ENCODE peak calls at places on chromosomes 5 and 9, in five cellular contexts. One of them, this sample, is unnamed.

GRCh38 chr5:73300520-73301207 is 127.7 kb downstream of the TMEM174 start:
- DNase-seq in cardiac fibroblast: no peak
- DNase-seq in cardiac muscle cell: no peak
- DNase-seq in bronchial epithelial cell: peak
- DNase-seq in kidney epithelial cell: no peak
- DNase-seq in this sample: no peak

GRCh38 chr9:125255781-125256391 is 5.7 kb upstream of the GAPVD1 start:
- DNase-seq in cardiac fibroblast: peak
- DNase-seq in cardiac muscle cell: peak
- DNase-seq in kidney epithelial cell: no peak
- DNase-seq in bronchial epithelial cell: no peak
- DNase-seq in this sample: no peak

GRCh38 chr5:2740849-2741555 is 10.5 kb downstream of the IRX2 start:
- DNase-seq in bronchial epithelial cell: no peak
- DNase-seq in kidney epithelial cell: no peak
- DNase-seq in cardiac fibroblast: no peak
- DNase-seq in cardiac muscle cell: no peak
- DNase-seq in this sample: no peak

GRCh38 chr5:6886866-6887265 is 173.6 kb downstream of the TENT4A start:
- DNase-seq in bronchial epithelial cell: no peak
- DNase-seq in cardiac fibroblast: no peak
- DNase-seq in cardiac muscle cell: no peak
- DNase-seq in kidney epithelial cell: no peak
- DNase-seq in this sample: no peak

GRCh38 chr5:123756325-123756664 is 244.3 kb downstream of the CSNK1G3 start:
- DNase-seq in kidney epithelial cell: no peak
- DNase-seq in cardiac muscle cell: peak
- DNase-seq in cardiac fibroblast: peak
- DNase-seq in bronchial epithelial cell: no peak
- DNase-seq in this sample: no peak

GRCh38 chr5:136763548-136763947 is 398.2 kb upstream of the TRPC7 start:
- DNase-seq in cardiac muscle cell: no peak
- DNase-seq in kidney epithelial cell: no peak
- DNase-seq in cardiac fibroblast: no peak
- DNase-seq in bronchial epithelial cell: no peak
- DNase-seq in this sample: no peak

GRCh38 chr5:68911840-68912690 is 181.7 kb upstream of the SLC30A5 start:
- DNase-seq in bronchial epithelial cell: peak
- DNase-seq in kidney epithelial cell: no peak
- DNase-seq in cardiac muscle cell: peak
- DNase-seq in cardiac fibroblast: peak
- DNase-seq in this sample: no peak

GRCh38 chr9:78592866-78593265 is 295.9 kb downstream of the PSAT1 start:
- DNase-seq in kidney epithelial cell: no peak
- DNase-seq in cardiac fibroblast: no peak
- DNase-seq in bronchial epithelial cell: no peak
- DNase-seq in cardiac muscle cell: no peak
- DNase-seq in this sample: no peak

GRCh38 chr5:78747703-78748359 is 99.3 kb upstream of the LHFPL2 start:
- DNase-seq in cardiac fibroblast: peak
- DNase-seq in cardiac muscle cell: peak
- DNase-seq in bronchial epithelial cell: peak
- DNase-seq in kidney epithelial cell: peak
- DNase-seq in this sample: no peak

GRCh38 chr5:154274828-154275185 is 84.3 kb downstream of the GALNT10 start:
- DNase-seq in kidney epithelial cell: no peak
- DNase-seq in bronchial epithelial cell: peak
- DNase-seq in cardiac fibroblast: no peak
- DNase-seq in cardiac muscle cell: no peak
- DNase-seq in this sample: no peak

GRCh38 chr5:177313561-177314259 is 2.0 kb upstream of the MXD3 start:
- DNase-seq in kidney epithelial cell: no peak
- DNase-seq in bronchial epithelial cell: no peak
- DNase-seq in cardiac muscle cell: no peak
- DNase-seq in cardiac fibroblast: no peak
- DNase-seq in this sample: no peak

GRCh38 chr5:153660919-153661318 is 170.4 kb downstream of the GRIA1 start:
- DNase-seq in bronchial epithelial cell: no peak
- DNase-seq in cardiac muscle cell: no peak
- DNase-seq in kidney epithelial cell: no peak
- DNase-seq in cardiac fibroblast: no peak
- DNase-seq in this sample: no peak

GRCh38 chr9:69885474-69885929 is 64.9 kb downstream of the CFAP95 start:
- DNase-seq in cardiac fibroblast: peak
- DNase-seq in cardiac muscle cell: peak
- DNase-seq in kidney epithelial cell: peak
- DNase-seq in bronchial epithelial cell: peak
- DNase-seq in this sample: peak

GRCh38 chr5:88108490-88109279 is 160.0 kb downstream of the TMEM161B start:
- DNase-seq in bronchial epithelial cell: no peak
- DNase-seq in cardiac fibroblast: no peak
- DNase-seq in kidney epithelial cell: no peak
- DNase-seq in cardiac muscle cell: no peak
- DNase-seq in this sample: no peak

GRCh38 chr9:72856985-72857631 is 95.7 kb downstream of the ALDH1A1 start:
- DNase-seq in bronchial epithelial cell: peak
- DNase-seq in kidney epithelial cell: no peak
- DNase-seq in cardiac fibroblast: peak
- DNase-seq in cardiac muscle cell: peak
- DNase-seq in this sample: no peak

GRCh38 chr9:136664799-136665082 is 2.0 kb downstream of the EGFL7 start:
- DNase-seq in kidney epithelial cell: no peak
- DNase-seq in cardiac muscle cell: no peak
- DNase-seq in bronchial epithelial cell: no peak
- DNase-seq in cardiac fibroblast: no peak
- DNase-seq in this sample: no peak

GRCh38 chr9:136665704-136666363 is 3.1 kb downstream of the EGFL7 start:
- DNase-seq in kidney epithelial cell: no peak
- DNase-seq in bronchial epithelial cell: no peak
- DNase-seq in cardiac fibroblast: no peak
- DNase-seq in cardiac muscle cell: no peak
- DNase-seq in this sample: no peak

GRCh38 chr9:136666364-136667216 is 3.9 kb downstream of the EGFL7 start:
- DNase-seq in cardiac muscle cell: no peak
- DNase-seq in kidney epithelial cell: no peak
- DNase-seq in bronchial epithelial cell: no peak
- DNase-seq in cardiac fibroblast: no peak
- DNase-seq in this sample: no peak

GRCh38 chr9:136664000-136664798 is 1.5 kb downstream of the EGFL7 start:
- DNase-seq in cardiac fibroblast: no peak
- DNase-seq in kidney epithelial cell: no peak
- DNase-seq in bronchial epithelial cell: no peak
- DNase-seq in cardiac muscle cell: no peak
- DNase-seq in this sample: no peak

GRCh38 chr9:136665111-136665703 is 2.5 kb downstream of the EGFL7 start:
- DNase-seq in kidney epithelial cell: no peak
- DNase-seq in bronchial epithelial cell: no peak
- DNase-seq in cardiac muscle cell: peak
- DNase-seq in cardiac fibroblast: no peak
- DNase-seq in this sample: no peak
- TF ChIP-seq CTCF in kidney epithelial cell: no peak
- TF ChIP-seq CTCF in bronchial epithelial cell: peak
- TF ChIP-seq CTCF in cardiac muscle cell: peak
- TF ChIP-seq CTCF in cardiac fibroblast: peak
- TF ChIP-seq CTCF in this sample: no peak

DNA sequence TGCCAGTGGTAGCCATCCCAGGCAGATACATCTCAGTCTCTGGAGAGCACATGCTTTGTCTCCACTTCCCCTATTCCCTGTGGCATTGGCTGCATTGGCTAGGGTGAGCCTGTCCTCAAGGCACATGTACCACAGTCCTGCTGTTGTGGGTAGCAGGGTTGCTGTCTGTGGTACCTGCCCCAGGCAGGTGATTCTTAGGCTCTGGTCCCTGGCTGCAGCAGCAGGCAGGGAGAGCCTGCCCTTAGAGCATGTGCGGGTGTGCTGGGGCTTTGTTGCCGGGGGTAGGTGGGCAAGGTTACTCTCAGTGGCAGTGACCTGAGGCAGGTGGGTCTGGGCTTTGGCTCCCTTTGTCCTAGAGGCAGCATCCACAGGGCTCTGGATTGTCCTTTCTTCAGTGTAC is 111.3 kb downstream of the WDR70 start:
- DNase-seq in cardiac muscle cell: no peak
- DNase-seq in cardiac fibroblast: no peak
- DNase-seq in kidney epithelial cell: no peak
- DNase-seq in bronchial epithelial cell: peak
- DNase-seq in this sample: no peak
- H3K4me3 ChIP-seq in cardiac muscle cell: no peak
- H3K4me3 ChIP-seq in cardiac fibroblast: no peak
- H3K4me3 ChIP-seq in kidney epithelial cell: no peak
- H3K4me3 ChIP-seq in bronchial epithelial cell: no peak
- H3K4me3 ChIP-seq in this sample: no peak

DNA sequence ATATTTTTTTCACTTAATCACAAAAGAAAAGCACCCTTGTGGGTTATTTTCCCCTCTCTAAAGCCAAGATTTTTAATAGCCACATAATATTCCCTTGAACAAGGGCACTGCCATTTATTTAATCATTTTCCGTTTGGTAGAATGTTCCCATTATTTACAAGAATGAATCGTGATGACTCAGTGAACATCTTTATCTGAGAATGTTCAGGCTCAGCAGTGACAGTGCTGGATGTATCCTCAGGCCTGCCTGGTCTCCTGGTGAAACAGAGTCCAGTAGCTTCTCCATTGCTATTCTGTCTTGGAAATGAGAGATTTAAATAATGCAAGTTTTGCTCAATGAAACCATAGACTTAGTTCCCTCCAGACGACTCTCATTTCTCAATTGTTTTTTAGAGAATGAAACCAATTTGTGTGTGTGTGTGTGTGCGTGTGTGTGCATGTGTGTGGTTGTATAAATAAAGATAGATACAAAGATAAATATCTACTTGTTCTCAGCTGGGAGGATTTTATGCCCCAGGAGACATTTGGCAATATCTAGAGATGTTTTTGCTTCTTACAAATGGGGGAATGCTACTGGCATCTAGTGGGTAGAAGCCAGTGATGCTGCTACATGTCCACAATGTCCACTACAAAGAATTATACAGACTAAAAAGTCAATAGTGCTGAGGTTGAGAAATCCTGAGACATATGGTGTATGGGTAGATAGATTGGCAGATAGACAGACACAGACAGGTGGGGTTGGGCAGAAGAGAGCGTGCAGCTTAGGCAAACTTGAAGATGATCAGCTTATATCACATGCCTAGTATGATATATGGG is 55.0 kb downstream of the PAPPA start:
- DNase-seq in kidney epithelial cell: no peak
- DNase-seq in bronchial epithelial cell: peak
- DNase-seq in cardiac fibroblast: peak
- DNase-seq in cardiac muscle cell: peak
- DNase-seq in this sample: no peak
- TF ChIP-seq CTCF in kidney epithelial cell: no peak
- TF ChIP-seq CTCF in bronchial epithelial cell: no peak
- TF ChIP-seq CTCF in cardiac fibroblast: peak
- TF ChIP-seq CTCF in cardiac muscle cell: peak
- TF ChIP-seq CTCF in this sample: peak

DNA sequence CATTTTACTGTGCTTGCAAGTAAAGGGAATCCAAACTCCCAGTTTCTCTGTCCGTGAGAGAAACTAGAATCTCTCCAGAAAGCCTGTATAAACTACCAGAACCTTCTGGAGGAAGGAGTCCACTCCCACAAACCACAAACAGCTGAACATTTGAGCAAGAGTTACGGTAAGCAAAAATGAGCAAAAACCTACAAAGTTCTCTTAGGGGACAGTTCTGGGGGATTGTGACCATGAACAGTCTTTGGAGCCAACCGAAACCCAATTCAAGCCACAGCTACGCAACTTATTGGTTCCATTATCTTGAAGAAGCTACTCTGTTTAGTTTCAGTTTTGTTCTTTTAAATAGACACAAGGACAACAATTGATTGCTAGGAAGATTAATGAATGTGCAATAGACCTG is 330.6 kb downstream of the ASTN2 start:
- DNase-seq in kidney epithelial cell: no peak
- DNase-seq in cardiac fibroblast: no peak
- DNase-seq in cardiac muscle cell: no peak
- DNase-seq in bronchial epithelial cell: no peak
- DNase-seq in this sample: no peak
- H3K4me3 ChIP-seq in kidney epithelial cell: no peak
- H3K4me3 ChIP-seq in cardiac fibroblast: no peak
- H3K4me3 ChIP-seq in cardiac muscle cell: no peak
- H3K4me3 ChIP-seq in bronchial epithelial cell: no peak
- H3K4me3 ChIP-seq in this sample: no peak

GRCh38 chr9:127575875-127576778 is 36.0 kb upstream of the STXBP1 start:
- DNase-seq in kidney epithelial cell: no peak
- DNase-seq in cardiac muscle cell: no peak
- DNase-seq in cardiac fibroblast: no peak
- DNase-seq in bronchial epithelial cell: no peak
- DNase-seq in this sample: no peak

GRCh38 chr9:127580371-127580770 is 31.7 kb upstream of the STXBP1 start:
- DNase-seq in cardiac fibroblast: no peak
- DNase-seq in kidney epithelial cell: no peak
- DNase-seq in cardiac muscle cell: no peak
- DNase-seq in bronchial epithelial cell: no peak
- DNase-seq in this sample: no peak

GRCh38 chr9:127578627-127578951 is 33.5 kb upstream of the STXBP1 start:
- DNase-seq in cardiac muscle cell: no peak
- DNase-seq in cardiac fibroblast: no peak
- DNase-seq in bronchial epithelial cell: no peak
- DNase-seq in kidney epithelial cell: no peak
- DNase-seq in this sample: no peak

GRCh38 chr9:127580879-127581278 is 31.2 kb upstream of the STXBP1 start:
- DNase-seq in kidney epithelial cell: no peak
- DNase-seq in cardiac muscle cell: no peak
- DNase-seq in cardiac fibroblast: no peak
- DNase-seq in bronchial epithelial cell: no peak
- DNase-seq in this sample: no peak

GRCh38 chr9:127578952-127579853 is 32.9 kb upstream of the STXBP1 start:
- DNase-seq in bronchial epithelial cell: peak
- DNase-seq in cardiac fibroblast: peak
- DNase-seq in kidney epithelial cell: peak
- DNase-seq in cardiac muscle cell: peak
- DNase-seq in this sample: no peak
- TF ChIP-seq CTCF in bronchial epithelial cell: peak
- TF ChIP-seq CTCF in cardiac fibroblast: peak
- TF ChIP-seq CTCF in kidney epithelial cell: peak
- TF ChIP-seq CTCF in cardiac muscle cell: peak
- TF ChIP-seq CTCF in this sample: peak